ENCODE peak calls at places on chromosomes 16 and 17, in six cellular contexts. L is AG04449; U is A549; N is Calu3; Q is stimulated activated CD4-positive, alpha-beta T cell treated with anti-CD3 and anti-CD28 coated beads, Interleukin-4, amount 100 ng/mL, for 24 hours; Y is EH. P is an unnamed sample.
A peak's percentile ranks its signal among the peaks of the same experiment; 100 is the strongest.

GRCh38 chr16:49539758-49540157 is 166.2 kb downstream of the C16orf78 start:
- DNase-seq in U (no peak), L (no peak), N (no peak), Y (no peak), Q (no peak), P (no peak)

GRCh38 chr17:16987001-16987829 is 15.3 kb upstream of the TNFRSF13B start:
- DNase-seq in N (no peak), L (no peak), Y (no peak), Q (no peak), U (no peak), P (no peak)

GRCh38 chr17:58158181-58158580 is 8.6 kb upstream of the OR4D2 start:
- DNase-seq in Q (no peak), N (no peak), Y (no peak), L (no peak), U (no peak), P (no peak)

GRCh38 chr17:40529991-40530390 is 28.6 kb upstream of the TNS4 start:
- DNase-seq in Y (no peak), N (no peak), Q (no peak), L (no peak), U (no peak), P (no peak)

GRCh38 chr17:14336418-14336817 is 35.5 kb downstream of the HS3ST3B1 start:
- DNase-seq in N (no peak), Q (no peak), L (no peak), U (no peak), Y (no peak), P (no peak)

GRCh38 chr17:77909816-77910215 is 48.7 kb upstream of the TNRC6C start:
- DNase-seq in L (no peak), N (no peak), U (no peak), Y (no peak), Q (no peak), P (no peak)

GRCh38 chr16:30724641-30725464 is 23.4 kb upstream of the PHKG2 start:
- DNase-seq in Q (no peak), L (no peak), N (no peak), Y (no peak), U (no peak), P (no peak)

GRCh38 chr17:75273968-75274708 is 3.1 kb upstream of the MIF4GD start:
- DNase-seq in Q (no peak), Y (peak; percentile 73), N (no peak), L (no peak), U (peak; percentile 29), P (no peak)

GRCh38 chr16:28974007-28974436 is 556 bp upstream of the SPNS1 start:
- DNase-seq in N (peak; percentile 70), U (peak; percentile 73), Y (peak; percentile 74), Q (peak; percentile 53), L (no peak), P (no peak)

GRCh38 chr16:56238188-56238587 is 46.9 kb downstream of the GNAO1 start:
- DNase-seq in U (no peak), Q (no peak), L (no peak), Y (no peak), N (no peak), P (no peak)

GRCh38 chr17:1608676-1609075 is 20.0 kb downstream of the SLC43A2 start:
- DNase-seq in Q (no peak), Y (no peak), L (no peak), U (no peak), N (no peak), P (no peak)

GRCh38 chr17:3867106-3867505 is 21.1 kb upstream of the NCBP3 start:
- DNase-seq in Q (no peak), L (no peak), U (no peak), Y (no peak), N (no peak), P (no peak)

GRCh38 chr17:1515640-1516402 is 591 bp downstream of the INPP5K start:
- DNase-seq in L (peak; percentile 50), Q (peak; percentile 60), U (peak; percentile 86), N (peak; percentile 52), Y (peak; percentile 89), P (peak; percentile 68)

GRCh38 chr17:77304746-77305473 is 164.1 kb downstream of the SEC14L1 start:
- DNase-seq in Y (no peak), N (no peak), L (no peak), Q (no peak), U (no peak), P (no peak)

GRCh38 chr16:51497541-51498211 is 346.6 kb upstream of the SALL1 start:
- DNase-seq in Y (no peak), U (no peak), N (no peak), Q (no peak), L (no peak), P (no peak)